ENCODE peak calls at places on chromosome 7, in six cellular contexts. O is heart right ventricle, I is left ventricle myocardium inferior, X is body of pancreas, Z is transverse colon, B is GM23338. H is an unnamed sample.

GRCh38 chr7:81833401-81833800 is 63.6 kb upstream of the HGF start:
- DNase-seq in I (no peak), X (no peak), Z (no peak), O (no peak), B (no peak), H (no peak)

GRCh38 chr7:134365341-134366054 is 48.8 kb upstream of the SLC35B4 start:
- DNase-seq in O (no peak), X (no peak), Z (no peak), B (no peak), I (no peak), H (no peak)

GRCh38 chr7:29851487-29851886 is 45.2 kb downstream of the WIPF3 start:
- DNase-seq in Z (peak; percentile 14), O (peak; percentile 33), B (no peak), X (peak; percentile 86), I (peak; percentile 44), H (no peak)

GRCh38 chr7:134186022-134186421 is 58.9 kb downstream of the LRGUK start:
- DNase-seq in X (no peak), B (no peak), Z (no peak), O (no peak), I (no peak), H (no peak)

GRCh38 chr7:98617960-98618418 is 904 bp downstream of the NPTX2 start:
- DNase-seq in O (no peak), B (peak; percentile 49), X (no peak), Z (no peak), I (no peak), H (no peak)

GRCh38 chr7:86963599-86964230 is 95.7 kb downstream of the ELAPOR2 start:
- DNase-seq in X (no peak), B (no peak), O (no peak), I (no peak), Z (no peak), H (no peak)

GRCh38 chr7:149330914-149331567 is 69.0 kb downstream of the ZNF783 start:
- DNase-seq in Z (no peak), I (no peak), X (no peak), B (no peak), O (no peak), H (no peak)

GRCh38 chr7:20141666-20142065 is 75.5 kb downstream of the MACC1 start:
- DNase-seq in X (peak; percentile 12), Z (no peak), B (no peak), I (no peak), O (no peak), H (no peak)

GRCh38 chr7:132554446-132554845 is 21.8 kb downstream of the PLXNA4 start:
- DNase-seq in I (no peak), O (no peak), B (no peak), X (no peak), Z (no peak), H (no peak)

GRCh38 chr7:84701524-84702306 is 485.1 kb downstream of the SEMA3D start:
- DNase-seq in B (no peak), X (no peak), O (no peak), Z (peak; percentile 21), I (no peak), H (no peak)

DNA sequence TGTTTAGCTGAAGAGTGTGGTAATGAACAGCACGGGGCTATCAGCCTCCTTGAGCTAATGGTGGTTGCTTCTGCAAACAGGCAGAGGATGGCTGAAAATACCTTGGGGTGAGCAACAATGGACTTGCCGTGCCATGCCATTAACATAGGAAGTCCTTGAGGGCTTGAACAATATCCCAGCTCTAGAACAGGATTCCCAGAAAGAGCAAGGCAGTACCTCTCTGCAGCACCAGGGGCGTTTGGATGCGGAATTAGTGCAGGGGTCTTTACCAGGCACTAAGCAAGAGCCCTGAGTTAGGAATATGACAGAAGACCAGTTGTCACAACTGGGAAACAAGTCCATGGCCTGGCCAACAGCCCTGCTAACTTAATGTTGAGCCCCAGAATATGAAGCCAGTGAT is 143.2 kb upstream of the COBL start:
- DNase-seq in X (no peak), I (no peak), B (peak; percentile 77), O (no peak), Z (no peak), H (no peak)
- TF ChIP-seq CTCF in X (no peak), I (no peak), B (peak; percentile 43), O (no peak), Z (no peak), H (no peak)

DNA sequence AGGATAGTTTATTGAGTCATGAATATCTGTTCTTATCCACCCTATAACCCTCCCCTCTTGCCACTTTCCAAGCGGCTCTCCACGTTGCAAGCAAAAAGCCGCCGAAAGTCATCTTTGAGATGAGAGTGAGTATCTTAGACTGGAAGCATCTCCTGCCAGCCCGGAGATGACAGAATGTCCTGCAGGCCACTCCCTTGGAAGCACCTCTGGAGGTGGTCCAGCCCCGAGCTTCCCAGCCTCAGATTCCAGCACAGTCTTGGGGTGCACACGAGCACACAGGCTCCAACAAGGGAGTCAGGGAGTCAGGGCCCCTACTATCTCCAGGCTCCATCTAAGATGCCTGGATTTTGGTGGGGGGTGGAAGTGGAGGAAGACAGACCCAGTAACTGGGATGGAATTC is 5.5 kb upstream of the ELN start:
- DNase-seq in B (no peak), Z (no peak), X (no peak), O (no peak), I (no peak), H (no peak)
- H3K27ac ChIP-seq in B (no peak overlapping the region), Z (no peak overlapping the region), X (no peak overlapping the region), O (no peak overlapping the region), I (peak overlapping the region; percentile 54), H (no peak overlapping the region)

GRCh38 chr7:115352375-115352774 is 430.5 kb downstream of the MDFIC start:
- DNase-seq in B (no peak), I (no peak), O (no peak), Z (no peak), X (no peak), H (no peak)
- TF ChIP-seq CTCF in B (no peak), I (no peak), O (no peak), Z (no peak), X (no peak), H (no peak)

GRCh38 chr7:44906980-44907379 is 21.6 kb upstream of the PURB start:
- DNase-seq in I (no peak), O (no peak), B (no peak), Z (no peak), X (no peak), H (no peak)

GRCh38 chr7:44909596-44909995 is 24.3 kb upstream of the PURB start:
- DNase-seq in Z (no peak), I (no peak), B (no peak), O (no peak), X (no peak), H (no peak)

GRCh38 chr7:44905002-44905635 is 19.8 kb upstream of the PURB start:
- DNase-seq in X (no peak), I (no peak), B (no peak), O (no peak), Z (no peak), H (no peak)
- H3K27ac ChIP-seq in X (no peak overlapping the region), I (no peak overlapping the region), B (no peak overlapping the region), O (no peak overlapping the region), Z (no peak overlapping the region), H (no peak overlapping the region)

GRCh38 chr7:27142562-27143021 is 889 bp downstream of the HOXA5 start:
- DNase-seq in X (no peak), B (no peak), O (no peak), Z (no peak), I (no peak), H (no peak)

GRCh38 chr7:27143950-27144798 is 693 bp upstream of the HOXA5 start:
- DNase-seq in I (no peak), B (no peak), Z (peak; percentile 53), O (no peak), X (no peak), H (no peak)

GRCh38 chr7:27141591-27142561 is 1.6 kb downstream of the HOXA5 start:
- DNase-seq in X (no peak), O (no peak), I (no peak), B (peak; percentile 75), Z (peak; percentile 37), H (no peak)

GRCh38 chr7:27144799-27145166 is 1.3 kb upstream of the HOXA5 start:
- DNase-seq in I (no peak), B (peak; percentile 54), Z (peak; percentile 24), O (no peak), X (no peak), H (no peak)

DNA sequence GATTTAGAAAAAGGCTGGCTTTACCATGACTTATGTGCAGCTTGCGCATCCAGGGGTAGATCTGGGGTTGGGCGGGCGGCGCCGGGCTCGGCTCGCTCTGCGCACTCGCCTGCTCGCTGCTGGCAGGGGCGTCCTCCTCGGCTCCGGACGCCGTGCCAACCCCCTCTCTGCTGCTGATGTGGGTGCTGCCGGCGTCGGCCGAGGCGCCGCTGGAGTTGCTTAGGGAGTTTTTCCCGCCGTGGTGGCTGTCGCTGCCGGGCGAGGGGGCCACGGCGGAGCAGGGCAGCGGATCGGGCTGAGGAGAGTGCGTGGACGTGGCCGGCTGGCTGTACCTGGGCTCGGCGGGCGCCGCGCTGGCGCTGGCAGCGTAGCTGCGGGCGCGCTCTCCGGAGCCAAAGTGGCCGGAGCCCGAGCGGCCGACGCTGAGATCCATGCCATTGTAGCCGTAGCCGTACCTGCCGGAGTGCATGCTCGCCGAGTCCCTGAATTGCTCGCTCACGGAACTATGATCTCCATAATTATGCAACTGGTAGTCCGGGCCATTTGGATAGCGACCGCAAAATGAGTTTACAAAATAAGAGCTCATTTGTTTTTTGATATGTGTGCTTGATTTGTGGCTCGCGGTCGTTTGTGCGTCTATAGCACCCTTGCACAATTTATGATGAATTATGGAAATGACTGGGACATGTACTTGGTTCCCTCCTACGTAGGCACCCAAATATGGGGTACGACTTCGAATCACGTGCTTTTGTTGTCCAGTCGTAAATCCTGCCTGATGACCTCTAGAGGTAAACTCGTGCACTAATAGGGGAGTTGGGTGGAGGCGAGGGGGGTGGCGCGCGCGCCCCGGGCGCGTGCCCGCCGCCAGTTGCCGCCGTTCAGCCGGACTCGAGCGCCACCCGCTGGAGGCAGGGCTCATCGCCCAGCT is at the start of gene HOXA5:
- DNase-seq in Z (peak; percentile 84), O (no peak), X (peak; percentile 65), B (peak; percentile 91), I (no peak), H (no peak)
- TF ChIP-seq CTCF in Z (peak; percentile 92), O (peak; percentile 31), X (peak; percentile 42), B (peak; percentile 85), I (peak; percentile 53), H (no peak)

GRCh38 chr7:150404172-150404784 is 25.1 kb downstream of the ZNF775 start:
- DNase-seq in Z (peak; percentile 15), B (no peak), X (no peak), I (no peak), O (no peak), H (no peak)

GRCh38 chr7:150402671-150403321 is 23.7 kb downstream of the ZNF775 start:
- DNase-seq in X (peak; percentile 55), Z (peak; percentile 70), O (no peak), I (no peak), B (no peak), H (no peak)

GRCh38 chr7:150404785-150405583 is 25.9 kb downstream of the ZNF775 start:
- DNase-seq in I (peak; percentile 92), O (peak; percentile 92), Z (peak; percentile 92), B (peak; percentile 93), X (peak; percentile 93), H (peak; percentile 56)

GRCh38 chr7:150401861-150402631 is 22.9 kb downstream of the ZNF775 start:
- DNase-seq in Z (no peak), X (no peak), O (no peak), I (no peak), B (peak; percentile 89), H (no peak)

GRCh38 chr7:150403376-150404171 is 24.4 kb downstream of the ZNF775 start:
- DNase-seq in O (no peak), B (no peak), X (no peak), Z (peak; percentile 15), I (no peak), H (no peak)
- H3K27ac ChIP-seq in O (peak overlapping the region; percentile 97), B (peak overlapping the region; percentile 99), X (no peak overlapping the region), Z (peak overlapping the region; percentile 97), I (peak overlapping the region; percentile 99), H (peak overlapping the region; percentile 88)